ENCODE peak calls at places on chromosomes 2 and 18, in eight cellular contexts. C is neural progenitor cell, F is IMR-90, I is PC-3, P is GM23248, G is fibroblast of lung, B is DND-41, V is neuronal stem cell. K is an unnamed sample. For H3K4me1 and H3K36me3, the result is how much of the 10 kb centered on the place peaks cover.

GRCh38 chr2:182980115-182980514 is 58.1 kb downstream of the NCKAP1 start:
- DNase-seq in C (peak), F (peak), I (peak), P (peak), G (peak), B (no peak), V (peak), K (peak)

GRCh38 chr18:59918320-59918755 is 18.5 kb downstream of the PMAIP1 start:
- DNase-seq in C (peak), F (peak), I (peak), P (peak), G (peak), B (peak), V (no peak), K (peak)

GRCh38 chr2:215830313-215830712 is 183.0 kb downstream of the MREG start:
- DNase-seq in C (no peak), F (peak), I (peak), P (peak), G (peak), B (no peak), V (no peak), K (no peak)

GRCh38 chr2:227817940-227818568 is 4.4 kb downstream of the CCL20 start:
- DNase-seq in C (peak), F (peak), I (peak), P (peak), G (peak), B (peak), V (no peak), K (no peak)

GRCh38 chr2:166351319-166351718 is 24.4 kb downstream of the SCN9A start:
- DNase-seq in C (no peak), F (peak), I (no peak), P (peak), G (peak), B (no peak), V (no peak), K (no peak)

GRCh38 chr2:60530660-60531276 is 22.7 kb downstream of the BCL11A start:
- DNase-seq in C (no peak), F (no peak), I (peak), P (no peak), G (peak), B (peak), V (no peak), K (peak)

GRCh38 chr18:54241483-54241882 is 17.0 kb upstream of the MBD2 start:
- DNase-seq in C (no peak), F (no peak), I (no peak), P (no peak), G (no peak), B (no peak), V (no peak), K (no peak)

GRCh38 chr18:12423393-12423792 is 15.7 kb downstream of the PRELID3A start:
- DNase-seq in C (no peak), F (no peak), I (no peak), P (no peak), G (no peak), B (no peak), V (no peak), K (no peak)

GRCh38 chr2:3587432-3587831 is 7.5 kb upstream of the COLEC11 start:
- DNase-seq in C (no peak), F (peak), I (peak), P (no peak), G (no peak), B (no peak), V (no peak), K (no peak)

DNA sequence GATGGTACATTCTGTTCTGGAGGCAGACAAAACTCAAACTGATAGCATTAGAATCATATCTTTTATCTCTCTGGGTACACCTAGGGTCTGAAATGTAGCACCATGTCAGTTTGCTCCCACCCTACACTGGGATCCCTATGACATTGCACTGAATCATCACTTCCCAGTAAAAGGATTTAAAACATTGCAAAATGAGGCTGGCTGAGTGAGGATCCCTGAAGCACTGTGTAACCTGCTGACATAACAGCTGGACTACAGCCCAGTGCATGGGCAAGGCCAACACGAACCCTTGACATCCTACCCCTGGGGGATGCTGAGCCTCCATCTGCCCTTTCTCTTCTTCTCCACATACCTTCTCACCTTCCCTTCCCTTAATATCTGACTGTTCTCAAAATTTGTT is 253.2 kb downstream of the TTC32 start:
- DNase-seq in C (no peak), F (peak), I (peak), P (peak), G (peak), B (no peak), V (no peak), K (no peak)
- H3K4me2 ChIP-seq in C (no peak), F (no peak), I (peak), P (peak), G (peak), B (no peak), V (no peak), K (no peak)

GRCh38 chr2:109481196-109481555 is 132.6 kb downstream of the SEPTIN10 start:
- DNase-seq in C (no peak), F (no peak), I (peak), P (no peak), G (peak), B (no peak), V (no peak), K (no peak)
- H3K4me1 ChIP-seq in C (under half), F (under half), I (under half), P (under half), G (under half), B (under half), V (under half), K (under half)

GRCh38 chr2:191415101-191415500 is 169.9 kb downstream of the MYO1B start:
- DNase-seq in C (no peak), F (no peak), I (no peak), P (no peak), G (no peak), B (no peak), V (no peak), K (no peak)

GRCh38 chr2:191412353-191412752 is 167.1 kb downstream of the MYO1B start:
- DNase-seq in C (no peak), F (no peak), I (no peak), P (no peak), G (no peak), B (no peak), V (no peak), K (no peak)

GRCh38 chr2:191410646-191411436 is 165.6 kb downstream of the MYO1B start:
- DNase-seq in C (no peak), F (peak), I (peak), P (no peak), G (peak), B (no peak), V (no peak), K (no peak)

GRCh38 chr2:191415858-191416257 is 170.7 kb downstream of the MYO1B start:
- DNase-seq in C (no peak), F (no peak), I (no peak), P (no peak), G (no peak), B (no peak), V (no peak), K (no peak)

DNA sequence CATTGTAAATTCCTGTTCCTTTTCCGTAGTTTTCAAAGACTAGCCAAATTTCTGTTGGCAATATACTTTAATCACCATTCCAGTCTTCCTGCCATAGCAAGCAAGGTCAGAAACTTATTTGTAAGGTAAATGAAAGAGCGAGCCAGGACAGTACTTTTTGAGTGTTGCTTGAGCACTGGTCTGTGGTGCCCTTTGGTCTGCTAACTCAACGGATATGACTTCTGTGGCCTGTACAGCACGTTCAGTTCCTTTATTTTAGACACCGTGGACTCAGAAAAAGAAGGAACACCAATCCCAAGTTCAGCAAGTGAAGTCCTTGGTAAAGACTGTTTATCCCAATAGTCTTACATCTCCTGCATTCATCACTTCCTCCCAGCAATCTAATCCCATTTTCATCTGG is 166.3 kb downstream of the MYO1B start:
- DNase-seq in C (no peak), F (peak), I (no peak), P (no peak), G (no peak), B (no peak), V (no peak), K (no peak)
- H3K36me3 ChIP-seq in C (under half), F (under half), I (half or more), P (half or more), G (under half), B (under half), V (half or more), K (under half)

DNA sequence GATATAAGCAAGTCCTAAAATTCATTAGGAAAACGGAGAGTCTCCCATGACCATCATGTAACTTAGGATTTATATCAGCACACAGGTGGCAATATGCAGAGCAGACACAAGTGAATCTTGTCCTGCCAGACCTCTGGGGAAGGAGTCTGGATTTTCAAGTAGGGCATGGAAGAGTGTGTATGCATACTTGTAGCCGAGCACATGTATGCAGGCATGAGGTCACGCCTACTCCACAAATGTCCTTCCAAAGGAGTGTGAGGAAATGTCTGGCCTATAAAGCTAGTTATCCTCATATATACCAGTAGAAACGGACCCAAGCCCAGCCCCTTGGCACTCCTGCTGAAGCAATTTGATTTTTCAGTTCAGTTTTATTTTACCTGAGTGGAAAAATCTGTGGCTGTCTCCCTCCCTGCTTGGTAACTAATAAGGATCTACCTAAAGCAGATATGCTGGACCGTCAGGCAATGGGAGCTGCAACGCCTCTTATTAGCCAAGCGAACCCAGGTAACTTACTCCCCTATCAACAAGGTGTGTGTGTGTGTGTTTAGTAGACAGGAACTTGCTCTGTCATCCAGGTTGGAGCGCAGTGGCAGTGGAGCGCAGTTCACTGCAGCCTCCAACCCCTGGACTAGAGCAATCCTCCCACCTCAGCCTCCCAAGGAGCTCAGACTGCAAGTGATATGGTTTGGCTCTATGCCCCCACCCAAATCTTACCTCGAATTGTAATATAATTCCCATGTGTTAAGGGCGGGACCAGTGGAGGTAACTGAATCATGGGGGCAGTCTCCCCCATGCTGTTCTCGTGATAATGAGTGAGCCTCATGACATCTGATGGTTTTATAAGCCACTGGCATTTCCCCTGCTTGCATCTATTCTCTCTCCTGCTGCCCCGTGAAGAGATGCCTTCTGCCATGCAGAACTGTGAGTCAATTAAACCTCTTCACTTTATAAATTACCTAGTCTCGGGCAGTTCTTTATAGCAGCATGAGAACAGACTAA is 2.8 kb downstream of the STAT1 start:
- DNase-seq in C (no peak), F (no peak), I (no peak), P (peak), G (no peak), B (no peak), V (no peak), K (no peak)
- H3K4me2 ChIP-seq in C (no peak), F (peak), I (no peak), P (peak), G (no peak), B (peak), V (no peak), K (no peak)

GRCh38 chr2:217273851-217274250 is 414.0 kb upstream of the TNP1 start:
- DNase-seq in C (no peak), F (no peak), I (no peak), P (no peak), G (no peak), B (no peak), V (no peak), K (no peak)
- H3K4me1 ChIP-seq in C (under half), F (under half), I (under half), P (under half), G (under half), B (under half), V (under half), K (under half)

GRCh38 chr2:230903251-230904150 is 21.5 kb downstream of the GPR55 start:
- DNase-seq in C (no peak), F (no peak), I (no peak), P (no peak), G (no peak), B (no peak), V (no peak), K (no peak)
- H3K36me3 ChIP-seq in C (under half), F (under half), I (under half), P (under half), G (under half), B (under half), V (under half), K (under half)

GRCh38 chr2:66573412-66573811 is 138.5 kb downstream of the MEIS1 start:
- DNase-seq in C (peak), F (peak), I (no peak), P (no peak), G (no peak), B (no peak), V (no peak), K (no peak)

GRCh38 chr2:66574701-66575624 is 140.0 kb downstream of the MEIS1 start:
- DNase-seq in C (peak), F (peak), I (peak), P (peak), G (peak), B (no peak), V (peak), K (peak)

GRCh38 chr2:66571873-66572272 is 136.9 kb downstream of the MEIS1 start:
- DNase-seq in C (peak), F (peak), I (no peak), P (peak), G (peak), B (no peak), V (no peak), K (no peak)

GRCh38 chr2:66575625-66576371 is 140.9 kb downstream of the MEIS1 start:
- DNase-seq in C (peak), F (peak), I (no peak), P (peak), G (peak), B (no peak), V (peak), K (no peak)

GRCh38 chr2:66573866-66574265 is 138.9 kb downstream of the MEIS1 start:
- DNase-seq in C (peak), F (peak), I (no peak), P (no peak), G (peak), B (no peak), V (no peak), K (no peak)
- H3K4me2 ChIP-seq in C (peak), F (peak), I (no peak), P (no peak), G (peak), B (no peak), V (peak), K (no peak)

GRCh38 chr2:18299423-18300212 is 260.8 kb downstream of the RDH14 start:
- DNase-seq in C (no peak), F (peak), I (peak), P (peak), G (peak), B (no peak), V (peak), K (no peak)

GRCh38 chr2:18301421-18302139 is 258.9 kb downstream of the RDH14 start:
- DNase-seq in C (no peak), F (no peak), I (no peak), P (no peak), G (peak), B (no peak), V (no peak), K (no peak)

GRCh38 chr2:18297536-18298058 is 262.9 kb downstream of the RDH14 start:
- DNase-seq in C (no peak), F (no peak), I (no peak), P (no peak), G (no peak), B (no peak), V (no peak), K (no peak)
- H3K4me1 ChIP-seq in C (under half), F (under half), I (under half), P (under half), G (under half), B (under half), V (under half), K (under half)

GRCh38 chr18:2926528-2926927 is 79.7 kb downstream of the EMILIN2 start:
- DNase-seq in C (no peak), F (no peak), I (no peak), P (no peak), G (no peak), B (no peak), V (no peak), K (no peak)

GRCh38 chr18:2921778-2922177 is 75.0 kb downstream of the EMILIN2 start:
- DNase-seq in C (no peak), F (no peak), I (no peak), P (no peak), G (no peak), B (no peak), V (no peak), K (no peak)

GRCh38 chr18:2924920-2925319 is 78.1 kb downstream of the EMILIN2 start:
- DNase-seq in C (no peak), F (no peak), I (no peak), P (no peak), G (no peak), B (no peak), V (no peak), K (no peak)

GRCh38 chr18:2920546-2921343 is 73.9 kb downstream of the EMILIN2 start:
- DNase-seq in C (no peak), F (no peak), I (no peak), P (no peak), G (no peak), B (no peak), V (no peak), K (no peak)

GRCh38 chr18:2923464-2923863 is 76.7 kb downstream of the EMILIN2 start:
- DNase-seq in C (no peak), F (peak), I (peak), P (no peak), G (peak), B (no peak), V (no peak), K (no peak)
- H3K36me3 ChIP-seq in C (under half), F (half or more), I (under half), P (under half), G (under half), B (half or more), V (half or more), K (half or more)

K was measured in OCI-LY7.